ENCODE peak calls at places on chromosomes 3 and 15, in five cellular contexts. One of them, this sample, is unnamed.

GRCh38 chr15:66232267-66232625 is 21.3 kb downstream of the MEGF11 start:
- DNase-seq in neural crest cell: no peak
- DNase-seq in endothelial cell of umbilical vein: no peak
- DNase-seq in CD4-positive, alpha-beta T cell: no peak
- DNase-seq in cardiac muscle cell: no peak
- DNase-seq in this sample: no peak

GRCh38 chr3:100615684-100616083 is 6.3 kb downstream of the ADGRG7 start:
- DNase-seq in neural crest cell: no peak
- DNase-seq in endothelial cell of umbilical vein: no peak
- DNase-seq in CD4-positive, alpha-beta T cell: no peak
- DNase-seq in cardiac muscle cell: no peak
- DNase-seq in this sample: no peak

GRCh38 chr3:74435631-74436030 is 178.8 kb downstream of the CNTN3 start:
- DNase-seq in neural crest cell: no peak
- DNase-seq in endothelial cell of umbilical vein: no peak
- DNase-seq in CD4-positive, alpha-beta T cell: no peak
- DNase-seq in cardiac muscle cell: no peak
- DNase-seq in this sample: no peak

GRCh38 chr3:1196997-1197396 is 104.2 kb downstream of the CNTN6 start:
- DNase-seq in neural crest cell: no peak
- DNase-seq in endothelial cell of umbilical vein: no peak
- DNase-seq in CD4-positive, alpha-beta T cell: no peak
- DNase-seq in cardiac muscle cell: no peak
- DNase-seq in this sample: no peak

GRCh38 chr3:50570508-50571279 is 1.4 kb downstream of the HEMK1 start:
- DNase-seq in neural crest cell: no peak
- DNase-seq in endothelial cell of umbilical vein: no peak
- DNase-seq in CD4-positive, alpha-beta T cell: no peak
- DNase-seq in cardiac muscle cell: no peak
- DNase-seq in this sample: no peak

GRCh38 chr3:194468086-194468485 is 18.7 kb downstream of the ATP13A3 start:
- DNase-seq in neural crest cell: no peak
- DNase-seq in endothelial cell of umbilical vein: no peak
- DNase-seq in CD4-positive, alpha-beta T cell: no peak
- DNase-seq in cardiac muscle cell: no peak
- DNase-seq in this sample: no peak

GRCh38 chr15:74322558-74323180 is 44.8 kb downstream of the CYP11A1 start:
- DNase-seq in neural crest cell: peak
- DNase-seq in endothelial cell of umbilical vein: peak
- DNase-seq in CD4-positive, alpha-beta T cell: peak
- DNase-seq in cardiac muscle cell: peak
- DNase-seq in this sample: peak

GRCh38 chr3:5138214-5138981 is 16.3 kb downstream of the ARL8B start:
- DNase-seq in neural crest cell: no peak
- DNase-seq in endothelial cell of umbilical vein: peak
- DNase-seq in CD4-positive, alpha-beta T cell: no peak
- DNase-seq in cardiac muscle cell: peak
- DNase-seq in this sample: no peak

GRCh38 chr15:64521201-64521600 is 60.8 kb downstream of the ZNF609 start:
- DNase-seq in neural crest cell: no peak
- DNase-seq in endothelial cell of umbilical vein: peak
- DNase-seq in CD4-positive, alpha-beta T cell: no peak
- DNase-seq in cardiac muscle cell: no peak
- DNase-seq in this sample: no peak

GRCh38 chr3:11244131-11244677 is 28.0 kb upstream of the ATG7 start:
- DNase-seq in neural crest cell: no peak
- DNase-seq in endothelial cell of umbilical vein: peak
- DNase-seq in CD4-positive, alpha-beta T cell: no peak
- DNase-seq in cardiac muscle cell: no peak
- DNase-seq in this sample: no peak

GRCh38 chr15:69629631-69630161 is 177.1 kb downstream of the RPLP1 start:
- DNase-seq in neural crest cell: no peak
- DNase-seq in endothelial cell of umbilical vein: no peak
- DNase-seq in CD4-positive, alpha-beta T cell: no peak
- DNase-seq in cardiac muscle cell: no peak
- DNase-seq in this sample: no peak

GRCh38 chr3:105747056-105747455 is 121.8 kb downstream of the CBLB start:
- DNase-seq in neural crest cell: no peak
- DNase-seq in endothelial cell of umbilical vein: peak
- DNase-seq in CD4-positive, alpha-beta T cell: no peak
- DNase-seq in cardiac muscle cell: no peak
- DNase-seq in this sample: no peak

GRCh38 chr15:54559405-54560064 is 581.3 kb downstream of the UNC13C start:
- DNase-seq in neural crest cell: no peak
- DNase-seq in endothelial cell of umbilical vein: no peak
- DNase-seq in CD4-positive, alpha-beta T cell: no peak
- DNase-seq in cardiac muscle cell: no peak
- DNase-seq in this sample: no peak

GRCh38 chr3:188126931-188127330 is 27.0 kb upstream of the LPP start:
- DNase-seq in neural crest cell: no peak
- DNase-seq in endothelial cell of umbilical vein: no peak
- DNase-seq in CD4-positive, alpha-beta T cell: no peak
- DNase-seq in cardiac muscle cell: peak
- DNase-seq in this sample: no peak

GRCh38 chr15:55703873-55704285 is 39.1 kb downstream of the PRTG start:
- DNase-seq in neural crest cell: no peak
- DNase-seq in endothelial cell of umbilical vein: no peak
- DNase-seq in CD4-positive, alpha-beta T cell: no peak
- DNase-seq in cardiac muscle cell: no peak
- DNase-seq in this sample: no peak

GRCh38 chr3:127899769-127900168 is 15.3 kb upstream of the KBTBD12 start:
- DNase-seq in neural crest cell: no peak
- DNase-seq in endothelial cell of umbilical vein: no peak
- DNase-seq in CD4-positive, alpha-beta T cell: no peak
- DNase-seq in cardiac muscle cell: no peak
- DNase-seq in this sample: no peak

GRCh38 chr3:55065331-55065730 is 137.5 kb upstream of the LRTM1 start:
- DNase-seq in neural crest cell: no peak
- DNase-seq in endothelial cell of umbilical vein: no peak
- DNase-seq in CD4-positive, alpha-beta T cell: no peak
- DNase-seq in cardiac muscle cell: no peak
- DNase-seq in this sample: no peak

GRCh38 chr3:149992416-149993058 is 21.8 kb upstream of the PFN2 start:
- DNase-seq in neural crest cell: no peak
- DNase-seq in endothelial cell of umbilical vein: no peak
- DNase-seq in CD4-positive, alpha-beta T cell: no peak
- DNase-seq in cardiac muscle cell: no peak
- DNase-seq in this sample: no peak
- TF ChIP-seq CTCF in neural crest cell: no peak
- TF ChIP-seq CTCF in endothelial cell of umbilical vein: no peak
- TF ChIP-seq CTCF in CD4-positive, alpha-beta T cell: no peak
- TF ChIP-seq CTCF in cardiac muscle cell: no peak
- TF ChIP-seq CTCF in this sample: no peak

DNA sequence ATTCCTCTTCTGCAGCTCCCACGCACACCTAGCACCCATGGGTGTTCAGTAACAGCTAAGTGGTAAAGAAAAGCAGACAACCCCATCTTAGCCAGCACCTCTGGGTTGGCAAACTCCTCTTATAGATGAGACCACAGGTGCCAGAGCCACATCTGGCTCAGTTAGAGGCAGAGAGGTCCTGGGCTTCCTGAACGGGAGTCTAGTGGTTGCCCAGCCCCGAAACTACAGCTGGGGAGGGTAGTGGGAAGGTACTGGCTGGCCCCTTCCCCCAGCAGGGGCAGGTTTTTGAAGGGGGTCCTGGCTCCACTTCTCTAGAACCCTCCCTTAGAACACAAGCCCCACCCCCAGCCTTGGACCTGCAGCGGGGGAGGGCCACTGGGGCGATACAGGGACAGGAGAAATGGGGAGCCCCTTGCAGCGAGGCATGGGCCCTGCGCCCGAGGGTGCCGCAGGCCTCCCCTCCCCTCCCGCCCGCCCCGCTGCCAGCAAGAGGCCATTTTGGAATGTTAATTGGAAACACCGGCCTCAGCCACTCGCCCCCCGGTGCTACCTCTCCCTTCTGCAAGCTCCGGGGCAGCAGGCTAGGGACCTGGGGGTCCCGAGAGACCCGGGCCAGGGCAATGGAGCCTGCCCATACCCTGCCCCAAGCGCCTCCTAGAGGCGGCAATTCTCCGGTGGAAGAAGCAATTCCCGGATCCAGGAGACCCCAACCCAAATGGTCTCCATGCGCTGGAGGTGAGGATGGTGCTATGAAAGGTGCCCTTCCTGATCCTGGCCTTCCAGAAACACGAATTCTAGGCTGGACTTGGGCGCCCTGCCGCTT is 1.5 kb downstream of the DUSP7 start:
- DNase-seq in neural crest cell: peak
- DNase-seq in endothelial cell of umbilical vein: peak
- DNase-seq in CD4-positive, alpha-beta T cell: no peak
- DNase-seq in cardiac muscle cell: peak
- DNase-seq in this sample: no peak
- TF ChIP-seq CTCF in neural crest cell: peak
- TF ChIP-seq CTCF in endothelial cell of umbilical vein: peak
- TF ChIP-seq CTCF in CD4-positive, alpha-beta T cell: peak
- TF ChIP-seq CTCF in cardiac muscle cell: peak
- TF ChIP-seq CTCF in this sample: peak

DNA sequence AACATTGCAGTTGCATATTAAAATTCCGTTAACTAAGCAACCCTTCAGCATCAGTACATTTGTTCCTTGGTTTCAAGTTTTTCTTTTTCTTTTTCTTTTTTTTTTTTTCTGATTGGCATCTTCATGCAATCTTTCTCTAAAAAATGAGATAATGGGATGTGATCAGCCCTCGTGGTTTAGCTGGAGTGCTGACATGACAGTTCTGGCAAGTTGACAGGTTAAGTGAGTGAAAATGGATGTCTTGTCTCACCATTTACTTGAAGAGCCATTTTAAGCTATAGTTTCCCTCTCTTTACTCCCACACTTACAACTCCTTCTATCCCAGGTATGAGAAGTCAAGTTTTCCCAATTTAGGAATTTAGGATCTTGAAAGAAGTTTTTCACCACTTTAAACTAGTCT is 495.2 kb downstream of the ROBO2 start:
- DNase-seq in neural crest cell: no peak
- DNase-seq in endothelial cell of umbilical vein: no peak
- DNase-seq in CD4-positive, alpha-beta T cell: no peak
- DNase-seq in cardiac muscle cell: peak
- DNase-seq in this sample: no peak
- TF ChIP-seq CTCF in neural crest cell: no peak
- TF ChIP-seq CTCF in endothelial cell of umbilical vein: no peak
- TF ChIP-seq CTCF in CD4-positive, alpha-beta T cell: no peak
- TF ChIP-seq CTCF in cardiac muscle cell: no peak
- TF ChIP-seq CTCF in this sample: no peak

GRCh38 chr15:100129677-100130076 is 212.1 kb downstream of the ADAMTS17 start:
- DNase-seq in neural crest cell: no peak
- DNase-seq in endothelial cell of umbilical vein: no peak
- DNase-seq in CD4-positive, alpha-beta T cell: no peak
- DNase-seq in cardiac muscle cell: no peak
- DNase-seq in this sample: no peak
- TF ChIP-seq CTCF in neural crest cell: no peak
- TF ChIP-seq CTCF in endothelial cell of umbilical vein: no peak
- TF ChIP-seq CTCF in CD4-positive, alpha-beta T cell: no peak
- TF ChIP-seq CTCF in cardiac muscle cell: no peak
- TF ChIP-seq CTCF in this sample: no peak

GRCh38 chr3:46228259-46229222 is 13.7 kb upstream of the CCR3 start:
- DNase-seq in neural crest cell: no peak
- DNase-seq in endothelial cell of umbilical vein: no peak
- DNase-seq in CD4-positive, alpha-beta T cell: no peak
- DNase-seq in cardiac muscle cell: no peak
- DNase-seq in this sample: no peak
- TF ChIP-seq CTCF in neural crest cell: no peak
- TF ChIP-seq CTCF in endothelial cell of umbilical vein: no peak
- TF ChIP-seq CTCF in CD4-positive, alpha-beta T cell: no peak
- TF ChIP-seq CTCF in cardiac muscle cell: no peak
- TF ChIP-seq CTCF in this sample: no peak

GRCh38 chr15:100570282-100570681 is 31.7 kb downstream of the LINS1 start:
- DNase-seq in neural crest cell: no peak
- DNase-seq in endothelial cell of umbilical vein: no peak
- DNase-seq in CD4-positive, alpha-beta T cell: no peak
- DNase-seq in cardiac muscle cell: no peak
- DNase-seq in this sample: no peak
- TF ChIP-seq CTCF in neural crest cell: no peak
- TF ChIP-seq CTCF in endothelial cell of umbilical vein: no peak
- TF ChIP-seq CTCF in CD4-positive, alpha-beta T cell: no peak
- TF ChIP-seq CTCF in cardiac muscle cell: no peak
- TF ChIP-seq CTCF in this sample: no peak

GRCh38 chr15:73282567-73283200 is 86.1 kb downstream of the HCN4 start:
- DNase-seq in neural crest cell: no peak
- DNase-seq in endothelial cell of umbilical vein: no peak
- DNase-seq in CD4-positive, alpha-beta T cell: no peak
- DNase-seq in cardiac muscle cell: no peak
- DNase-seq in this sample: no peak

GRCh38 chr15:73283341-73283962 is 85.3 kb downstream of the HCN4 start:
- DNase-seq in neural crest cell: no peak
- DNase-seq in endothelial cell of umbilical vein: no peak
- DNase-seq in CD4-positive, alpha-beta T cell: no peak
- DNase-seq in cardiac muscle cell: no peak
- DNase-seq in this sample: no peak

GRCh38 chr15:73286356-73286755 is 82.4 kb downstream of the HCN4 start:
- DNase-seq in neural crest cell: no peak
- DNase-seq in endothelial cell of umbilical vein: no peak
- DNase-seq in CD4-positive, alpha-beta T cell: no peak
- DNase-seq in cardiac muscle cell: no peak
- DNase-seq in this sample: no peak

GRCh38 chr15:73287019-73287418 is 81.7 kb downstream of the HCN4 start:
- DNase-seq in neural crest cell: no peak
- DNase-seq in endothelial cell of umbilical vein: no peak
- DNase-seq in CD4-positive, alpha-beta T cell: no peak
- DNase-seq in cardiac muscle cell: no peak
- DNase-seq in this sample: no peak

GRCh38 chr15:73284073-73284472 is 84.7 kb downstream of the HCN4 start:
- DNase-seq in neural crest cell: no peak
- DNase-seq in endothelial cell of umbilical vein: peak
- DNase-seq in CD4-positive, alpha-beta T cell: no peak
- DNase-seq in cardiac muscle cell: no peak
- DNase-seq in this sample: no peak
- TF ChIP-seq CTCF in neural crest cell: peak
- TF ChIP-seq CTCF in endothelial cell of umbilical vein: peak
- TF ChIP-seq CTCF in CD4-positive, alpha-beta T cell: no peak
- TF ChIP-seq CTCF in cardiac muscle cell: peak
- TF ChIP-seq CTCF in this sample: peak

GRCh38 chr15:57395292-57395691 is 19.0 kb downstream of the CGNL1 start:
- DNase-seq in neural crest cell: no peak
- DNase-seq in endothelial cell of umbilical vein: peak
- DNase-seq in CD4-positive, alpha-beta T cell: no peak
- DNase-seq in cardiac muscle cell: no peak
- DNase-seq in this sample: no peak
- TF ChIP-seq CTCF in neural crest cell: no peak
- TF ChIP-seq CTCF in endothelial cell of umbilical vein: no peak
- TF ChIP-seq CTCF in CD4-positive, alpha-beta T cell: no peak
- TF ChIP-seq CTCF in cardiac muscle cell: no peak
- TF ChIP-seq CTCF in this sample: no peak

DNA sequence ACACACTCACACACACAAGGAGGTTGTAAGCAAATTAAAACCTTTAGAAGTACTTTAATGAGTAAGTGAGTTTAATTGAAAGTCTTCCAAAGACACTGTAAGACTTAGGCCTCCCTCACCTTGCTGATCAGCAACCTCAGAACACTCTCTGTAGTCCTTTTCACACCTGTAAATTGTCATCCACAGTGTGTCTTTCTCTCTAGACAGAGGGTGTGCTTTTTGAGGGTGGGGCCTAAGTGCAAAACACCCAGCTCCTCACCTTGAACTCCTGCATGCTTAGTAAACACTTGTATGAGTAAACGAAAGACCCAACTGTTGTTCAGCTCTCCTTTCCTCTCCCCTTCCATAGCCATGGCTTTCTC is 183.2 kb upstream of the IL12A start:
- DNase-seq in neural crest cell: no peak
- DNase-seq in endothelial cell of umbilical vein: no peak
- DNase-seq in CD4-positive, alpha-beta T cell: no peak
- DNase-seq in cardiac muscle cell: no peak
- DNase-seq in this sample: no peak
- TF ChIP-seq CTCF in neural crest cell: no peak
- TF ChIP-seq CTCF in endothelial cell of umbilical vein: no peak
- TF ChIP-seq CTCF in CD4-positive, alpha-beta T cell: no peak
- TF ChIP-seq CTCF in cardiac muscle cell: no peak
- TF ChIP-seq CTCF in this sample: peak

This sample was measured in type B pancreatic cell.